ENCODE peak calls at places on chromosome 13, in nine cellular contexts. T is fibroblast of lung, R is psoas muscle, L is fibroblast of pulmonary artery, A is heart right ventricle, J is AG09319, S is heart left ventricle, W is tibial nerve, M is GM13977. Q is an unnamed sample.

GRCh38 chr13:114142640-114143490 is 10.4 kb upstream of the RASA3 start:
- DNase-seq in T (peak), R (no peak), L (no peak), A (no peak), J (no peak), S (no peak), W (no peak), M (no peak), Q (no peak)

GRCh38 chr13:110683203-110683883 is 22.6 kb downstream of the CARS2 start:
- DNase-seq in T (peak), R (no peak), L (peak), A (no peak), J (no peak), S (no peak), W (no peak), M (no peak), Q (no peak)

GRCh38 chr13:77740931-77741586 is 43.6 kb downstream of the SLAIN1 start:
- DNase-seq in T (no peak), R (no peak), L (no peak), A (no peak), J (no peak), S (no peak), W (no peak), M (no peak), Q (no peak)

GRCh38 chr13:87667686-87668085 is 3.5 kb upstream of the SLITRK5 start:
- DNase-seq in T (no peak), R (no peak), L (no peak), A (no peak), J (no peak), S (no peak), W (no peak), M (no peak), Q (no peak)

GRCh38 chr13:50948576-50948975 is 39.0 kb downstream of the RNASEH2B start:
- DNase-seq in T (no peak), R (no peak), L (no peak), A (no peak), J (no peak), S (no peak), W (no peak), M (no peak), Q (no peak)

GRCh38 chr13:79267560-79267959 is 138.5 kb downstream of the RBM26 start:
- DNase-seq in T (no peak), R (no peak), L (no peak), A (no peak), J (no peak), S (no peak), W (no peak), M (no peak), Q (no peak)

GRCh38 chr13:35804901-35805300 is 326.3 kb downstream of the DCLK1 start:
- DNase-seq in T (no peak), R (no peak), L (no peak), A (no peak), J (no peak), S (no peak), W (no peak), M (no peak), Q (no peak)

GRCh38 chr13:63680704-63681103 is 2265.1 kb upstream of the PCDH20 start:
- DNase-seq in T (no peak), R (no peak), L (no peak), A (no peak), J (no peak), S (no peak), W (no peak), M (no peak), Q (no peak)

GRCh38 chr13:86757236-86757978 is 913.8 kb upstream of the SLITRK5 start:
- DNase-seq in T (no peak), R (no peak), L (no peak), A (no peak), J (no peak), S (no peak), W (no peak), M (no peak), Q (no peak)

GRCh38 chr13:114121496-114122466 is 10.6 kb downstream of the RASA3 start:
- DNase-seq in T (no peak), R (no peak), L (no peak), A (no peak), J (no peak), S (peak), W (no peak), M (no peak), Q (no peak)

GRCh38 chr13:50106559-50106958 is 91.3 kb downstream of the KCNRG start:
- DNase-seq in T (no peak), R (no peak), L (no peak), A (no peak), J (no peak), S (no peak), W (no peak), M (peak), Q (peak)

GRCh38 chr13:82356667-82357066 is 1525.6 kb downstream of the SLITRK1 start:
- DNase-seq in T (peak), R (no peak), L (peak), A (no peak), J (no peak), S (no peak), W (no peak), M (no peak), Q (no peak)

GRCh38 chr13:39877134-39877533 is 221.7 kb downstream of the COG6 start:
- DNase-seq in T (no peak), R (no peak), L (no peak), A (no peak), J (no peak), S (no peak), W (no peak), M (no peak), Q (no peak)

GRCh38 chr13:45681101-45681500 is 21.0 kb upstream of the CBY2 start:
- DNase-seq in T (no peak), R (no peak), L (no peak), A (no peak), J (no peak), S (no peak), W (no peak), M (no peak), Q (no peak)

GRCh38 chr13:39269004-39269403 is 230.7 kb downstream of the NHLRC3 start:
- DNase-seq in T (no peak), R (no peak), L (no peak), A (no peak), J (no peak), S (no peak), W (no peak), M (no peak), Q (no peak)

GRCh38 chr13:71067164-71067815 is 799.7 kb downstream of the DACH1 start:
- DNase-seq in T (peak), R (no peak), L (no peak), A (no peak), J (no peak), S (no peak), W (no peak), M (no peak), Q (no peak)

GRCh38 chr13:20144141-20144850 is 16.6 kb downstream of the GJA3 start:
- DNase-seq in T (no peak), R (no peak), L (no peak), A (no peak), J (no peak), S (no peak), W (no peak), M (no peak), Q (no peak)

GRCh38 chr13:30371649-30372265 is 50.5 kb upstream of the UBE2L5 start:
- DNase-seq in T (peak), R (no peak), L (peak), A (no peak), J (no peak), S (no peak), W (no peak), M (peak), Q (peak)

GRCh38 chr13:39422845-39423565 is 180.0 kb downstream of the LHFPL6 start:
- DNase-seq in T (peak), R (no peak), L (peak), A (no peak), J (no peak), S (no peak), W (no peak), M (no peak), Q (no peak)

GRCh38 chr13:64529874-64530485 is 2700.2 kb downstream of the PCDH9 start:
- DNase-seq in T (peak), R (no peak), L (peak), A (no peak), J (no peak), S (no peak), W (no peak), M (peak), Q (peak)

GRCh38 chr13:110592670-110593069 is 22.7 kb upstream of the NAXD start:
- DNase-seq in T (no peak), R (no peak), L (no peak), A (no peak), J (no peak), S (no peak), W (no peak), M (no peak), Q (no peak)

GRCh38 chr13:22812793-22813192 is 368.0 kb upstream of the SGCG start:
- DNase-seq in T (no peak), R (peak), L (peak), A (no peak), J (no peak), S (no peak), W (peak), M (no peak), Q (no peak)

GRCh38 chr13:92590503-92590908 is 636.1 kb upstream of the GPC6 start:
- DNase-seq in T (peak), R (no peak), L (peak), A (no peak), J (no peak), S (no peak), W (no peak), M (no peak), Q (no peak)

GRCh38 chr13:24050292-24050711 is 110.2 kb upstream of the SPATA13 start:
- DNase-seq in T (peak), R (peak), L (peak), A (peak), J (no peak), S (no peak), W (no peak), M (no peak), Q (no peak)

GRCh38 chr13:105464249-105464648 is 1071.2 kb downstream of the EFNB2 start:
- DNase-seq in T (no peak), R (no peak), L (peak), A (no peak), J (no peak), S (no peak), W (no peak), M (no peak), Q (no peak)

GRCh38 chr13:45678282-45678681 is 23.8 kb upstream of the CBY2 start:
- DNase-seq in T (no peak), R (no peak), L (no peak), A (no peak), J (no peak), S (no peak), W (no peak), M (no peak), Q (no peak)

GRCh38 chr13:59641261-59641660 is 522.5 kb downstream of the DIAPH3 start:
- DNase-seq in T (no peak), R (no peak), L (no peak), A (no peak), J (no peak), S (no peak), W (no peak), M (no peak), Q (no peak)

GRCh38 chr13:64723735-64724134 is 2506.4 kb downstream of the PCDH9 start:
- DNase-seq in T (peak), R (no peak), L (peak), A (no peak), J (peak), S (no peak), W (no peak), M (no peak), Q (no peak)

GRCh38 chr13:39876258-39876657 is 220.8 kb downstream of the COG6 start:
- DNase-seq in T (peak), R (no peak), L (peak), A (no peak), J (peak), S (no peak), W (no peak), M (no peak), Q (no peak)

GRCh38 chr13:24619302-24619701 is 60.9 kb upstream of the ATP12A start:
- DNase-seq in T (no peak), R (no peak), L (no peak), A (no peak), J (no peak), S (no peak), W (no peak), M (no peak), Q (no peak)

GRCh38 chr13:44620057-44620456 is 43.9 kb upstream of the TSC22D1 start:
- DNase-seq in T (peak), R (no peak), L (peak), A (no peak), J (no peak), S (no peak), W (no peak), M (no peak), Q (no peak)

GRCh38 chr13:73336789-73337188 is 278.0 kb downstream of the KLF5 start:
- DNase-seq in T (no peak), R (no peak), L (no peak), A (no peak), J (no peak), S (no peak), W (no peak), M (no peak), Q (no peak)

GRCh38 chr13:44231786-44232516 is 141.7 kb upstream of the SERP2 start:
- DNase-seq in T (peak), R (peak), L (peak), A (peak), J (peak), S (no peak), W (peak), M (no peak), Q (no peak)

GRCh38 chr13:91158015-91158390 is 189.5 kb upstream of the MIR17HG start:
- DNase-seq in T (no peak), R (no peak), L (peak), A (no peak), J (no peak), S (no peak), W (no peak), M (no peak), Q (no peak)
- TF ChIP-seq CTCF in T (no peak), R (no peak), L (no peak), A (no peak), J (no peak), S (no peak), W (no peak), M (no peak), Q (no peak)

GRCh38 chr13:32941368-32941767 is 74.9 kb upstream of the KL start:
- DNase-seq in T (no peak), R (no peak), L (peak), A (no peak), J (no peak), S (no peak), W (no peak), M (no peak), Q (no peak)
- TF ChIP-seq CTCF in T (no peak), R (no peak), L (no peak), A (no peak), J (no peak), S (no peak), W (no peak), M (no peak), Q (no peak)

GRCh38 chr13:43220873-43221578 is 197.6 kb downstream of the DNAJC15 start:
- DNase-seq in T (no peak), R (no peak), L (no peak), A (no peak), J (no peak), S (no peak), W (no peak), M (no peak), Q (no peak)
- TF ChIP-seq CTCF in T (no peak), R (no peak), L (no peak), A (no peak), J (no peak), S (no peak), W (no peak), M (no peak), Q (no peak)

GRCh38 chr13:109192306-109192705 is 562.9 kb downstream of the MYO16 start:
- DNase-seq in T (no peak), R (no peak), L (no peak), A (no peak), J (no peak), S (no peak), W (no peak), M (no peak), Q (no peak)

GRCh38 chr13:109198585-109198984 is 569.2 kb downstream of the MYO16 start:
- DNase-seq in T (no peak), R (no peak), L (peak), A (no peak), J (no peak), S (no peak), W (no peak), M (no peak), Q (no peak)

GRCh38 chr13:109200556-109200955 is 571.1 kb downstream of the MYO16 start:
- DNase-seq in T (no peak), R (no peak), L (no peak), A (no peak), J (no peak), S (no peak), W (no peak), M (no peak), Q (no peak)

GRCh38 chr13:109199280-109199679 is 569.9 kb downstream of the MYO16 start:
- DNase-seq in T (no peak), R (no peak), L (no peak), A (no peak), J (no peak), S (no peak), W (no peak), M (no peak), Q (no peak)

GRCh38 chr13:109196896-109197295 is 567.5 kb downstream of the MYO16 start:
- DNase-seq in T (no peak), R (no peak), L (no peak), A (no peak), J (no peak), S (no peak), W (no peak), M (no peak), Q (no peak)
- TF ChIP-seq CTCF in T (no peak), R (peak), L (no peak), A (no peak), J (no peak), S (no peak), W (no peak), M (peak), Q (no peak)

GRCh38 chr13:95228130-95228529 is 73.1 kb downstream of the ABCC4 start:
- DNase-seq in T (no peak), R (no peak), L (no peak), A (no peak), J (no peak), S (no peak), W (no peak), M (no peak), Q (no peak)

GRCh38 chr13:95226932-95227718 is 74.1 kb downstream of the ABCC4 start:
- DNase-seq in T (no peak), R (no peak), L (no peak), A (no peak), J (no peak), S (no peak), W (no peak), M (peak), Q (peak)

GRCh38 chr13:95226051-95226450 is 75.2 kb downstream of the ABCC4 start:
- DNase-seq in T (no peak), R (no peak), L (no peak), A (no peak), J (no peak), S (no peak), W (no peak), M (no peak), Q (no peak)

GRCh38 chr13:95224064-95224463 is 77.2 kb downstream of the ABCC4 start:
- DNase-seq in T (no peak), R (no peak), L (no peak), A (no peak), J (no peak), S (no peak), W (no peak), M (no peak), Q (no peak)

GRCh38 chr13:95226476-95226875 is 74.8 kb downstream of the ABCC4 start:
- DNase-seq in T (no peak), R (no peak), L (no peak), A (no peak), J (no peak), S (no peak), W (no peak), M (no peak), Q (no peak)
- TF ChIP-seq CTCF in T (no peak), R (no peak), L (no peak), A (no peak), J (no peak), S (no peak), W (no peak), M (no peak), Q (no peak)

GRCh38 chr13:108215428-108215827 is at the start of gene LIG4:
- DNase-seq in T (peak), R (peak), L (peak), A (peak), J (peak), S (peak), W (peak), M (peak), Q (peak)

GRCh38 chr13:108214511-108215383 is 589 bp downstream of the LIG4 start:
- DNase-seq in T (no peak), R (peak), L (no peak), A (peak), J (no peak), S (peak), W (no peak), M (no peak), Q (no peak)

GRCh38 chr13:108220042-108220441 is 1.9 kb downstream of the ABHD13 start:
- DNase-seq in T (no peak), R (no peak), L (no peak), A (no peak), J (no peak), S (no peak), W (no peak), M (no peak), Q (no peak)

GRCh38 chr13:108213946-108214345 is 1.4 kb downstream of the LIG4 start:
- DNase-seq in T (peak), R (no peak), L (no peak), A (no peak), J (no peak), S (no peak), W (no peak), M (no peak), Q (no peak)

DNA sequence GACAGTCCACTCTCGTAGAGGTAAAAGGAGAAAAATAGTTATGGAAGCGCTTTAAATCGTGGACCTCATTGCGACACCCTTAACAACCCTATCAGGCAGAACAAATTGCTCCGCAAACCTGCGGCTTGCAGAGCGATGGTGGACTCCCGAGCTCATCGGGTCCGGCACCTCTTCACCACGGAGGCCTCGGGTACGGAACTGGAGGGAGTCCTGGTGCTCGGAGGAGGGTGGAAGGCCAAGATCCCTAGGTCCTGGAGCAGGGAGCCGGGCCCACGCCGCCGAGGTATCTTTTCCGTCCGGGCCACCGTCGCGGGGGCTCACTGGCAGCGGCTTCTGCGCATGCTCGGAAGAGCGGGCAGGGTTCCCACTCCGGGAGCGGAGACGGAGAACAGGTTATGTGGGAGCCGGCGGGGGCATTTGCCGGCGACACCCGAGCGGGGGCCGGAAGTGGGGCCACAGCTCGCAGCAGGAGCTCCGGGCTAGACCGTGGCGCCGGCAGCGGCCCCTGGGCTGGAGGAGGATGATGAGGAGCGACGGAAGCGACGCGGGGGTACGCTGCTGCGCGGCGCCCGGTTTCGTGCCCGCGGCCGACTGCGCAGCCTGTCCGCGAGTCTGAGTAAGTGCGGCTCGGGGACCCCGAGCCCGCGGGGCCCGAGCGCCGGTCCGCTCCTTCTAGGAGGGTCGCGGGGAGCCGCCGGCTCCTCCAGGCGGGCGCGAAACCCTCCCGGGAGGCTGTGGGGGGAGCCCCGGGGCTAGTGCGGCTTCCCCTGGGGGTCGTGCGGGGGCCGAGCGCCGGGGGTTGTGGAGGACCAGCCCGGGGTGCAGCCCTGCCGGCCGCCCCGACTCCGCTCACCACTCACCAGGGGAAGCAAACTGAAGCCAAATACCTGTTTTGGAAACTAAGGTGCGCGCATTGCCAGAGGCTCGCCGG is at the start of gene ABHD13:
- DNase-seq in T (peak), R (peak), L (peak), A (peak), J (peak), S (peak), W (peak), M (peak), Q (peak)
- TF ChIP-seq CTCF in T (no peak), R (no peak), L (no peak), A (no peak), J (no peak), S (no peak), W (no peak), M (no peak), Q (no peak)